ENCODE peak calls at places on chromosomes 11 and 22, in six cellular contexts. A is suprapubic skin, C is cardiac fibroblast, D is foreskin fibroblast, Y is mesothelial cell of epicardium, U is glutamatergic neuron. K is an unnamed sample.

GRCh38 chr11:22792497-22792896 is 37.1 kb downstream of the SVIP start:
- DNase-seq in A (no peak), Y (no peak), D (peak), U (no peak), C (peak), K (no peak)

GRCh38 chr11:27254744-27255446 is 108.1 kb downstream of the CCDC34 start:
- DNase-seq in C (peak), Y (no peak), A (no peak), U (no peak), D (no peak), K (no peak)

GRCh38 chr11:114090976-114091375 is 31.5 kb downstream of the ZBTB16 start:
- DNase-seq in Y (no peak), C (no peak), A (no peak), D (no peak), U (no peak), K (no peak)

GRCh38 chr22:47174671-47175111 is 412.2 kb downstream of the TBC1D22A start:
- DNase-seq in Y (no peak), C (no peak), A (peak), D (no peak), U (no peak), K (no peak)

GRCh38 chr11:106288988-106289387 is 211.5 kb downstream of the AASDHPPT start:
- DNase-seq in D (no peak), C (no peak), Y (no peak), A (no peak), U (no peak), K (no peak)

GRCh38 chr22:23404689-23405365 is 175.3 kb downstream of the IGLL1 start:
- DNase-seq in C (peak), A (peak), D (no peak), Y (no peak), U (no peak), K (no peak)

GRCh38 chr11:15901790-15902189 is 454.6 kb downstream of the SOX6 start:
- DNase-seq in U (no peak), A (no peak), Y (no peak), D (no peak), C (no peak), K (no peak)

GRCh38 chr22:24367841-24368240 is 59.6 kb upstream of the ADORA2A start:
- DNase-seq in Y (no peak), U (no peak), A (no peak), C (peak), D (peak), K (no peak)

GRCh38 chr11:93741882-93742226 is 382 bp downstream of the C11orf54 start:
- DNase-seq in A (no peak), U (no peak), C (peak), Y (no peak), D (peak), K (peak)

GRCh38 chr11:44519989-44520737 is 45.3 kb upstream of the CD82 start:
- DNase-seq in C (no peak), A (no peak), Y (peak), D (no peak), U (no peak), K (no peak)

GRCh38 chr11:124536520-124536919 is 6.9 kb downstream of the OR8B12 start:
- DNase-seq in U (no peak), Y (no peak), C (peak), D (peak), A (no peak), K (no peak)

GRCh38 chr11:95739108-95739507 is 50.5 kb downstream of the FAM76B start:
- DNase-seq in D (no peak), C (no peak), A (no peak), U (no peak), Y (no peak), K (no peak)
- TF ChIP-seq CTCF in D (no peak), C (no peak), A (no peak), U (peak), Y (no peak), K (no peak)

DNA sequence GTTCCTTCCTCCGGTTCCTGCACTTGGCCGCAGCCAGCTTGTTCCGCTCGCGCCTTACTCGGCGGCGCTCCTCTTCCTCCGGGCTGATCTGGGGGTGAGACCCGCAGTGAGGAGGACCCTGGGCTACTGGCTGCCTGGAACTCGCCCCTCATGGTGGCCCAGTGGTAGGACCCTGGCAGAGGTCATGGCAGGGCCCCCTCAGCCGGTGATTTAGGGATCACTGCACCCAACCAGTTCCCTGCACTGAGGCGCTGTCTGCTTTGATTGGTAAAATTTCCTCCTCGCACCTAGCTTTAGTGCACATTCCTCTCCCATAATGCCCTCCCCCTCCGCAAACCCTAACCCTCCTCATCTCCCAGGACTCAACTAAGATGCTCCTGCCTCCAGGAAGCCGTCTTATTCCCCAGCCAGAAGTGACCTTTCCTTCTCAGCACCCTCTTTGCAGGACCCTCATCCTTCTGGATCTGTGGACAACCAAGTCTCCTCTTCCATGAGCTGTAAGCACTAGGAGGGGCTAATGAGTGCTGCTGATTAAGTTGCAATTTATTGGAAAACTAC is 3.6 kb downstream of the CCDC85B start:
- DNase-seq in D (no peak), A (no peak), U (no peak), Y (no peak), C (no peak), K (no peak)
- TF ChIP-seq CTCF in D (no peak), A (no peak), U (no peak), Y (no peak), C (no peak), K (no peak)

GRCh38 chr11:72697814-72698213 is 23.6 kb upstream of the PDE2A start:
- DNase-seq in C (no peak), U (no peak), A (no peak), D (no peak), Y (no peak), K (no peak)

GRCh38 chr11:72692498-72693237 is 18.4 kb upstream of the PDE2A start:
- DNase-seq in Y (no peak), A (no peak), C (no peak), D (no peak), U (no peak), K (no peak)

GRCh38 chr11:72696866-72697428 is 22.7 kb upstream of the PDE2A start:
- DNase-seq in Y (no peak), C (no peak), D (no peak), U (peak), A (no peak), K (no peak)

GRCh38 chr11:72695354-72695753 is 21.1 kb upstream of the PDE2A start:
- DNase-seq in U (no peak), C (no peak), D (no peak), Y (no peak), A (no peak), K (no peak)

GRCh38 chr11:72693271-72693968 is 19.2 kb upstream of the PDE2A start:
- DNase-seq in A (no peak), D (no peak), C (no peak), Y (no peak), U (no peak), K (no peak)
- TF ChIP-seq CTCF in A (no peak), D (no peak), C (no peak), Y (no peak), U (no peak), K (no peak)

GRCh38 chr11:69213964-69214363 is 58.2 kb downstream of the SMIM38 start:
- DNase-seq in A (no peak), C (no peak), U (no peak), D (no peak), Y (peak), K (no peak)

GRCh38 chr11:69213315-69213714 is 57.6 kb downstream of the SMIM38 start:
- DNase-seq in U (no peak), C (peak), D (no peak), A (no peak), Y (peak), K (no peak)

GRCh38 chr11:69211540-69212120 is 55.9 kb downstream of the SMIM38 start:
- DNase-seq in D (no peak), C (no peak), U (no peak), Y (no peak), A (no peak), K (no peak)

GRCh38 chr11:69210660-69211035 is 54.9 kb downstream of the SMIM38 start:
- DNase-seq in C (no peak), D (no peak), U (no peak), Y (no peak), A (no peak), K (no peak)

DNA sequence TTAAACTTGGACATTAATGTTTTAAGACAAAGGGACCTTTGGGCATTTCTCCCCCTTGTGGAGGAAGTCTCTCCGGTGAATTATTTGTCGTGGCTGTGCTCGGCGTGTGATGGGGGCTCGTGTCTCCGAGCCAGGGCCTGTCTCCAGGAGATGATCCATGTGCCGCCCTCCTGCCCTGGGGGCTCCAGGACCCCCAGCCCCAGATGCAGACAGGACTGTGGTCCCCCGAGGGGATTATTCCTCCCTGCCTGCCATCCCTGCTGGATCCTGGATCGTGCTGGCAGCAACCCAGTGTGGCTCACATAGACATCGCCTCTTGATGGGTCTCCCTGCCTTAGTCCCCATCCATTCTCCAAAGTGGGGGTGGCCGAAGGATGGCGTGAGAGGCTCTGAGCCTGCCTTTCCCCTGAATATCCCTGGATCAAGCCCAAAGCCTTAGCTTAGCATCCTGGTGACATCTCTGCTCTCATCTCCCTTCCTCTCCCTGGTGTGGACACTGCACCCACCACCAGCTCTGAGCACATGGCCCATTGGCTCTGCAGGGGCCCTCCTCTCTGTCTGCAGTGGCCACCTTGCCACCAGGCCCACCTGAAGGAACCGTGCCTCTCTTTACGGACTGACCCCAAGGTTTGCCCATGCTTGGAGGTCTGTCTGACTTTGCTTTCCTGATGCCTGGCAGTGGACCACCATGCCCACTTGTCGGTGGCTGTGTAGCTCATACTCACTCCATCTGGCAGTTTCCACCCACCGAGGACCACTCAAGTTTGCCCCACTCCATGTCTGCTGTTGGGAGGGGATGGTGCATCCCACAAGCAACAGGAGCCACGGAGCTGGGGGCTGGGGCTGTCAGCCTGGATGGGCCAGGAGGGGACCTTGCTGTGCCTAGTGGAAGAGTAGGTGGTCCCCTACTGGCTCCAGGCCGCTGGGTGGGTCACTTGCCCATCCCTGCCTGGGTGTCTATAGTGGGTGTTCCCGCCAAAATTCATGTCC is 56.7 kb downstream of the SMIM38 start:
- DNase-seq in A (no peak), C (peak), Y (peak), D (no peak), U (no peak), K (no peak)
- TF ChIP-seq CTCF in A (no peak), C (peak), Y (no peak), D (peak), U (peak), K (no peak)

GRCh38 chr22:42612336-42612735 is 2.3 kb downstream of the POLDIP3 start:
- DNase-seq in C (no peak), U (no peak), Y (no peak), D (no peak), A (no peak), K (no peak)

GRCh38 chr22:42613869-42614268 is 814 bp downstream of the POLDIP3 start:
- DNase-seq in A (no peak), Y (peak), D (no peak), U (no peak), C (peak), K (no peak)

GRCh38 chr22:42615092-42615859 is 593 bp upstream of the POLDIP3 start:
- DNase-seq in Y (peak), C (peak), D (peak), U (peak), A (peak), K (peak)

GRCh38 chr22:42617155-42617983 is 2.7 kb upstream of the POLDIP3 start:
- DNase-seq in A (peak), D (no peak), U (no peak), Y (no peak), C (no peak), K (no peak)

GRCh38 chr22:42614312-42615091 is at the start of gene POLDIP3:
- DNase-seq in Y (peak), C (peak), D (peak), A (peak), U (peak), K (peak)
- TF ChIP-seq CTCF in Y (no peak), C (peak), D (peak), A (no peak), U (peak), K (no peak)

GRCh38 chr22:38304526-38304925 is 12.7 kb downstream of the CSNK1E start:
- DNase-seq in C (peak), U (peak), A (no peak), Y (no peak), D (no peak), K (no peak)

GRCh38 chr22:38308791-38309498 is 8.3 kb downstream of the CSNK1E start:
- DNase-seq in C (no peak), Y (no peak), A (no peak), D (no peak), U (no peak), K (no peak)

GRCh38 chr22:38303974-38304373 is 13.3 kb downstream of the CSNK1E start:
- DNase-seq in C (no peak), U (no peak), D (no peak), Y (no peak), A (no peak), K (no peak)

GRCh38 chr22:38302906-38303305 is 14.3 kb downstream of the CSNK1E start:
- DNase-seq in C (no peak), D (no peak), U (no peak), A (no peak), Y (no peak), K (no peak)

DNA sequence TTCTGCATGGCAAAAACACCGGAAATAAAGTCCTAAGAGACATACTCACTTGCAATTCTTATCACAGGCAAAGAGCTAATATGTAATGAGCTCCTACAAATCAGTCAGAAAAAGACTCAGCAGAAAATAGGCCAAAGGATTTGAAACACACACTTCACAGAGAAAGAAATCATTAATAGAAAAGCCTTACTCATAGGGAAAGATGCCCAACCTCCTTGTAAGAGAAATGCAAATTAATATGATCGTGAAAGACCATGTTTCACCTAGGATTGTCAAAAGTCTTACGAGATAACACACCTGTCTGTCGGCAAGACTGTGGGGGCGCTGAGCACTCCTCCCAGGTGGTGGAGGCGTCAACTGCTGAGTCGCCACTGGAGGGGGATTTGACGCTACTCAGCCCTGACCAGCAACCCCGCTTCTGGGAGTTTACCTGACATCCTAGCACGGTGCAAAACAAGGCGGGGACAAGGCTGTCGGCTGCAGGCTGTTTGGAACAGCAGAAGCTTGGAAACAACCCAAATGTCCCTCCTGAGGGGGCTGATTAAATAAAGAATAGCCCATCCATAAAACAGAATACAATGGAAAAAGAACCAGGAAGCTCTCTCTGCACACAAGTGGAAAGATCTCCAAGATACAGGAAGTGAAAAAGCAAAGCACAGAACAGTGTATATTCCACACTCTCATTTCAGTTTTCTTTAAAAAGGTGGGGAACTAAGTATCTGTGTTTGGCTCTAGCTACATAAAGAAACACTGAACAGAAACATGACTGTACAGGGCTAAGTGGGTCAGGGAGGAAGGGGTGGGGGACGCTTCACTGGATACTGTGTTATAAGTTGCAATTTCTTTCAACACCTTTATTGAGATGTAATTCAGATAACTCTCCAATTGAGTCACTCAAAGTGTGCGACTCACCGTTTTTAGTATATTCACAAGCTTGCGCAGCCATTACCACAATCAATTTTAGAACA is 11.5 kb downstream of the CSNK1E start:
- DNase-seq in Y (no peak), U (no peak), D (no peak), C (peak), A (no peak), K (no peak)
- TF ChIP-seq CTCF in Y (no peak), U (no peak), D (no peak), C (peak), A (no peak), K (no peak)